ENCODE peak calls at places on chromosomes 13 and 19, in four cellular contexts. One of them, this sample, is unnamed.

GRCh38 chr19:16106121-16106520 is 5.6 kb upstream of the RAB8A start:
- ATAC-seq in upper lobe of left lung: peak
- ATAC-seq in foreskin keratinocyte: peak
- ATAC-seq in stimulated activated naive CD8-positive, alpha-beta T cell treated with anti-CD3 and anti-CD28 coated beads, Interleukin-15, Interleukin-2, amounts not matched to agents 100 U/mL and 50 U/mL, for 24 hours: peak
- ATAC-seq in this sample: peak

GRCh38 chr19:11265785-11266236 is 3.5 kb upstream of the DOCK6 start:
- ATAC-seq in upper lobe of left lung: no peak
- ATAC-seq in foreskin keratinocyte: peak
- ATAC-seq in stimulated activated naive CD8-positive, alpha-beta T cell treated with anti-CD3 and anti-CD28 coated beads, Interleukin-15, Interleukin-2, amounts not matched to agents 100 U/mL and 50 U/mL, for 24 hours: no peak
- ATAC-seq in this sample: no peak

GRCh38 chr19:4149518-4150288 is 3.7 kb upstream of the CREB3L3 start:
- ATAC-seq in upper lobe of left lung: no peak
- ATAC-seq in foreskin keratinocyte: no peak
- ATAC-seq in stimulated activated naive CD8-positive, alpha-beta T cell treated with anti-CD3 and anti-CD28 coated beads, Interleukin-15, Interleukin-2, amounts not matched to agents 100 U/mL and 50 U/mL, for 24 hours: no peak
- ATAC-seq in this sample: no peak

GRCh38 chr19:3123956-3124355 is 11.9 kb upstream of the GNA15 start:
- ATAC-seq in upper lobe of left lung: no peak
- ATAC-seq in foreskin keratinocyte: no peak
- ATAC-seq in stimulated activated naive CD8-positive, alpha-beta T cell treated with anti-CD3 and anti-CD28 coated beads, Interleukin-15, Interleukin-2, amounts not matched to agents 100 U/mL and 50 U/mL, for 24 hours: no peak
- ATAC-seq in this sample: no peak

GRCh38 chr13:46751811-46752635 is 44.9 kb downstream of the ESD start:
- ATAC-seq in upper lobe of left lung: peak
- ATAC-seq in foreskin keratinocyte: no peak
- ATAC-seq in stimulated activated naive CD8-positive, alpha-beta T cell treated with anti-CD3 and anti-CD28 coated beads, Interleukin-15, Interleukin-2, amounts not matched to agents 100 U/mL and 50 U/mL, for 24 hours: peak
- ATAC-seq in this sample: no peak

GRCh38 chr19:45924891-45925447 is 10.4 kb upstream of the NANOS2 start:
- ATAC-seq in upper lobe of left lung: no peak
- ATAC-seq in foreskin keratinocyte: peak
- ATAC-seq in stimulated activated naive CD8-positive, alpha-beta T cell treated with anti-CD3 and anti-CD28 coated beads, Interleukin-15, Interleukin-2, amounts not matched to agents 100 U/mL and 50 U/mL, for 24 hours: no peak
- ATAC-seq in this sample: no peak

GRCh38 chr13:104132849-104133248 is 1066.6 kb upstream of the SLC10A2 start:
- ATAC-seq in upper lobe of left lung: no peak
- ATAC-seq in foreskin keratinocyte: no peak
- ATAC-seq in stimulated activated naive CD8-positive, alpha-beta T cell treated with anti-CD3 and anti-CD28 coated beads, Interleukin-15, Interleukin-2, amounts not matched to agents 100 U/mL and 50 U/mL, for 24 hours: no peak
- ATAC-seq in this sample: no peak

GRCh38 chr13:51644649-51645048 is 60.4 kb downstream of the WDFY2 start:
- ATAC-seq in upper lobe of left lung: peak
- ATAC-seq in foreskin keratinocyte: no peak
- ATAC-seq in stimulated activated naive CD8-positive, alpha-beta T cell treated with anti-CD3 and anti-CD28 coated beads, Interleukin-15, Interleukin-2, amounts not matched to agents 100 U/mL and 50 U/mL, for 24 hours: no peak
- ATAC-seq in this sample: peak

GRCh38 chr19:44774614-44775013 is 3.1 kb upstream of the CBLC start:
- ATAC-seq in upper lobe of left lung: no peak
- ATAC-seq in foreskin keratinocyte: no peak
- ATAC-seq in stimulated activated naive CD8-positive, alpha-beta T cell treated with anti-CD3 and anti-CD28 coated beads, Interleukin-15, Interleukin-2, amounts not matched to agents 100 U/mL and 50 U/mL, for 24 hours: no peak
- ATAC-seq in this sample: no peak

GRCh38 chr13:44969858-44970484 is 19.3 kb downstream of the NUFIP1 start:
- ATAC-seq in upper lobe of left lung: peak
- ATAC-seq in foreskin keratinocyte: peak
- ATAC-seq in stimulated activated naive CD8-positive, alpha-beta T cell treated with anti-CD3 and anti-CD28 coated beads, Interleukin-15, Interleukin-2, amounts not matched to agents 100 U/mL and 50 U/mL, for 24 hours: no peak
- ATAC-seq in this sample: peak

This sample was measured in SK-N-SH treated with all-trans-retinoic acid at 6 μM for 48 hours.